ENCODE peak calls at places on chromosome 20, in seven cellular contexts. U, G, C, L, S, Z and N are unnamed samples.
A peak's percentile ranks its signal among the peaks of the same experiment; 100 is the strongest.

GRCh38 chr20:46246527-46246926 is 61.8 kb downstream of the CDH22 start:
- DNase-seq in L (no peak), C (no peak), G (no peak), Z (no peak), U (no peak), S (no peak), N (no peak)

GRCh38 chr20:24949756-24950127 is 673 bp downstream of the CST7 start:
- DNase-seq in U (no peak), G (peak; percentile 50), Z (no peak), S (no peak), C (no peak), L (no peak), N (no peak)

GRCh38 chr20:62840244-62841197 is 21.1 kb downstream of the TCFL5 start:
- DNase-seq in U (no peak), L (no peak), S (no peak), C (no peak), Z (no peak), G (no peak), N (no peak)

GRCh38 chr20:19937651-19938420 is 79.3 kb upstream of the NAA20 start:
- DNase-seq in U (no peak), S (no peak), Z (no peak), L (no peak), G (no peak), C (no peak), N (no peak)

GRCh38 chr20:32709528-32710121 is 33.6 kb downstream of the COMMD7 start:
- DNase-seq in Z (no peak), S (no peak), C (no peak), U (no peak), G (no peak), L (peak; percentile 17), N (no peak)

GRCh38 chr20:3550857-3551256 is 80.0 kb downstream of the ATRN start:
- DNase-seq in G (no peak), U (no peak), L (no peak), Z (no peak), S (no peak), C (no peak), N (no peak)

GRCh38 chr20:59152559-59153354 is 10.9 kb upstream of the ZNF831 start:
- DNase-seq in C (no peak), L (no peak), S (no peak), Z (no peak), U (no peak), G (no peak), N (no peak)

GRCh38 chr20:51457281-51457932 is 85.1 kb downstream of the NFATC2 start:
- DNase-seq in G (no peak), U (peak; percentile 77), L (peak; percentile 67), S (peak; percentile 76), C (no peak), Z (no peak), N (peak; percentile 72)

GRCh38 chr20:20815711-20816455 is 103.4 kb upstream of the RALGAPA2 start:
- DNase-seq in S (no peak), C (no peak), U (no peak), G (peak; percentile 75), Z (no peak), L (no peak), N (no peak)

GRCh38 chr20:62653951-62654685 is 11.8 kb downstream of the SLCO4A1 start:
- DNase-seq in S (no peak), L (no peak), G (no peak), C (no peak), U (no peak), Z (no peak), N (no peak)

GRCh38 chr20:5658897-5659296 is 91.3 kb upstream of the SHLD1 start:
- DNase-seq in L (peak; percentile 91), C (peak; percentile 23), S (peak; percentile 90), Z (no peak), G (no peak), U (peak; percentile 83), N (no peak)

GRCh38 chr20:7161690-7162089 is 394.2 kb downstream of the BMP2 start:
- DNase-seq in Z (no peak), G (peak; percentile 27), U (peak; percentile 45), S (peak; percentile 9), L (no peak), C (no peak), N (no peak)

GRCh38 chr20:54405540-54405939 is 69.9 kb upstream of the DOK5 start:
- DNase-seq in S (no peak), G (no peak), U (no peak), L (no peak), Z (no peak), C (no peak), N (no peak)

GRCh38 chr20:17518339-17519052 is 12.7 kb downstream of the BFSP1 start:
- DNase-seq in S (no peak), C (no peak), Z (no peak), L (no peak), U (no peak), G (no peak), N (no peak)

GRCh38 chr20:14344746-14345145 is 7.3 kb upstream of the FLRT3 start:
- DNase-seq in G (no peak), L (no peak), Z (no peak), U (no peak), S (peak; percentile 70), C (no peak), N (no peak)

GRCh38 chr20:60138263-60139127 is 180.3 kb downstream of the CDH26 start:
- DNase-seq in U (peak; percentile 66), C (no peak), G (peak; percentile 33), S (no peak), L (peak; percentile 48), Z (peak; percentile 13), N (no peak)

GRCh38 chr20:23159256-23159922 is 73.3 kb upstream of the CD93 start:
- DNase-seq in U (no peak), S (no peak), G (no peak), L (no peak), C (no peak), Z (no peak), N (no peak)

GRCh38 chr20:13458860-13459451 is 179.8 kb downstream of the TASP1 start:
- DNase-seq in S (peak; percentile 59), G (peak; percentile 58), C (no peak), L (peak; percentile 41), U (peak; percentile 56), Z (no peak), N (no peak)

GRCh38 chr20:45842169-45842812 is 8.7 kb downstream of the SNX21 start:
- DNase-seq in G (no peak), S (no peak), Z (no peak), C (no peak), U (no peak), L (peak; percentile 59), N (no peak)

GRCh38 chr20:40781340-40781916 is 92.4 kb upstream of the MAFB start:
- DNase-seq in Z (no peak), L (no peak), S (no peak), U (no peak), C (no peak), G (no peak), N (no peak)

GRCh38 chr20:12570371-12570770 is 438.4 kb upstream of the SPTLC3 start:
- DNase-seq in Z (no peak), L (no peak), C (no peak), G (peak; percentile 6), S (peak; percentile 58), U (peak; percentile 69), N (no peak)

GRCh38 chr20:58362117-58362516 is 26.9 kb upstream of the VAPB start:
- DNase-seq in Z (no peak), L (no peak), G (no peak), S (no peak), U (no peak), C (no peak), N (no peak)

GRCh38 chr20:1817577-1818211 is 77.5 kb upstream of the SIRPA start:
- DNase-seq in S (no peak), C (no peak), Z (no peak), L (no peak), G (no peak), U (no peak), N (no peak)